ENCODE peak calls at places on chromosomes 2 and 18, in eight cellular contexts. V, Y, B, Z, E, F, X and M are unnamed samples. For H3K9me2, the result is how much of the 10 kb centered on the place peaks cover.

GRCh38 chr18:42545825-42546224 is 569.7 kb downstream of the RIT2 start:
- DNase-seq in V (no peak), Y (no peak), B (no peak), Z (no peak), E (no peak), F (peak), X (no peak), M (no peak)

GRCh38 chr2:62447411-62447810 is 58.6 kb downstream of the TMEM17 start:
- DNase-seq in V (no peak), Y (no peak), B (no peak), Z (no peak), E (no peak), F (peak), X (no peak), M (no peak)

GRCh38 chr2:26757873-26758789 is 6.0 kb upstream of the SLC35F6 start:
- DNase-seq in V (no peak), Y (peak), B (peak), Z (peak), E (peak), F (peak), X (peak), M (no peak)

GRCh38 chr2:36358317-36358659 is 2.7 kb downstream of the CRIM1 start:
- DNase-seq in V (no peak), Y (no peak), B (no peak), Z (no peak), E (no peak), F (peak), X (no peak), M (no peak)

GRCh38 chr18:75745147-75745546 is 317.6 kb upstream of the SMIM21 start:
- DNase-seq in V (no peak), Y (no peak), B (no peak), Z (no peak), E (no peak), F (peak), X (no peak), M (no peak)

GRCh38 chr18:55416791-55417190 is 171.2 kb downstream of the TCF4 start:
- DNase-seq in V (no peak), Y (peak), B (no peak), Z (no peak), E (no peak), F (no peak), X (no peak), M (no peak)

GRCh38 chr2:19833978-19834377 is 67.8 kb downstream of the TTC32 start:
- DNase-seq in V (no peak), Y (no peak), B (no peak), Z (no peak), E (no peak), F (no peak), X (no peak), M (no peak)

GRCh38 chr2:30765226-30765625 is 42.0 kb downstream of the CAPN13 start:
- DNase-seq in V (no peak), Y (no peak), B (no peak), Z (no peak), E (no peak), F (no peak), X (no peak), M (no peak)

GRCh38 chr2:190352668-190353536 is 9.5 kb downstream of the INPP1 start:
- DNase-seq in V (no peak), Y (peak), B (no peak), Z (no peak), E (peak), F (no peak), X (no peak), M (no peak)

GRCh38 chr2:226387499-226387942 is 412.1 kb downstream of the IRS1 start:
- DNase-seq in V (no peak), Y (no peak), B (no peak), Z (no peak), E (no peak), F (no peak), X (no peak), M (no peak)

GRCh38 chr18:79926715-79927596 is 24.5 kb downstream of the SLC66A2 start:
- DNase-seq in V (no peak), Y (no peak), B (no peak), Z (no peak), E (no peak), F (no peak), X (no peak), M (no peak)

GRCh38 chr2:216796096-216796840 is 63.6 kb downstream of the TNP1 start:
- DNase-seq in V (no peak), Y (no peak), B (no peak), Z (no peak), E (no peak), F (no peak), X (no peak), M (no peak)

GRCh38 chr2:241898681-241899270 is 29.2 kb downstream of the RTP5 start:
- DNase-seq in V (no peak), Y (peak), B (no peak), Z (no peak), E (no peak), F (no peak), X (no peak), M (no peak)

GRCh38 chr2:238897122-238897880 is 49.4 kb downstream of the TWIST2 start:
- DNase-seq in V (no peak), Y (no peak), B (no peak), Z (no peak), E (no peak), F (no peak), X (no peak), M (no peak)

GRCh38 chr2:203361922-203362321 is 33.7 kb downstream of the ABI2 start:
- DNase-seq in V (no peak), Y (no peak), B (no peak), Z (no peak), E (no peak), F (no peak), X (no peak), M (no peak)

GRCh38 chr2:165833156-165833555 is 39.1 kb upstream of the GALNT3 start:
- DNase-seq in V (no peak), Y (no peak), B (no peak), Z (peak), E (no peak), F (peak), X (no peak), M (no peak)

GRCh38 chr2:115678129-115678528 is 1235.7 kb downstream of the DPP10 start:
- DNase-seq in V (no peak), Y (no peak), B (peak), Z (no peak), E (no peak), F (no peak), X (no peak), M (no peak)

GRCh38 chr2:29075894-29076700 is 1.8 kb upstream of the PCARE start:
- DNase-seq in V (no peak), Y (peak), B (no peak), Z (no peak), E (no peak), F (peak), X (no peak), M (no peak)

GRCh38 chr2:169736902-169737301 is 3.3 kb downstream of the KLHL23 start:
- DNase-seq in V (no peak), Y (no peak), B (no peak), Z (no peak), E (no peak), F (no peak), X (no peak), M (no peak)

GRCh38 chr2:30584116-30584515 is 137.1 kb downstream of the LCLAT1 start:
- DNase-seq in V (peak), Y (no peak), B (no peak), Z (no peak), E (no peak), F (no peak), X (no peak), M (peak)

GRCh38 chr2:860259-860855 is 90.3 kb upstream of the SNTG2 start:
- DNase-seq in V (no peak), Y (peak), B (peak), Z (no peak), E (no peak), F (peak), X (peak), M (no peak)

GRCh38 chr18:66495844-66496243 is 108.0 kb downstream of the CDH19 start:
- DNase-seq in V (peak), Y (peak), B (peak), Z (peak), E (peak), F (peak), X (no peak), M (peak)

GRCh38 chr2:206212673-206213513 is 53.2 kb downstream of the EEF1B2 start:
- DNase-seq in V (no peak), Y (no peak), B (peak), Z (peak), E (no peak), F (peak), X (no peak), M (no peak)

GRCh38 chr2:28683100-28683706 is 68.4 kb upstream of the PPP1CB start:
- DNase-seq in V (no peak), Y (no peak), B (peak), Z (peak), E (peak), F (peak), X (peak), M (no peak)

GRCh38 chr2:29920130-29920577 is 1.2 kb downstream of the ALK start:
- DNase-seq in V (peak), Y (no peak), B (peak), Z (no peak), E (peak), F (peak), X (no peak), M (no peak)

GRCh38 chr2:5977477-5977876 is 285.3 kb downstream of the SOX11 start:
- DNase-seq in V (no peak), Y (no peak), B (no peak), Z (no peak), E (no peak), F (no peak), X (no peak), M (no peak)

GRCh38 chr2:32418777-32419176 is 62.0 kb downstream of the BIRC6 start:
- DNase-seq in V (no peak), Y (no peak), B (no peak), Z (no peak), E (no peak), F (peak), X (no peak), M (no peak)

GRCh38 chr18:56433919-56434318 is 204.5 kb downstream of the TXNL1 start:
- DNase-seq in V (no peak), Y (no peak), B (peak), Z (no peak), E (no peak), F (peak), X (no peak), M (no peak)

GRCh38 chr2:227052879-227053278 is 111.1 kb downstream of the COL4A4 start:
- DNase-seq in V (no peak), Y (no peak), B (no peak), Z (no peak), E (no peak), F (peak), X (no peak), M (no peak)

GRCh38 chr18:77077836-77078456 is 54.6 kb downstream of the MBP start:
- DNase-seq in V (no peak), Y (no peak), B (no peak), Z (no peak), E (no peak), F (no peak), X (no peak), M (no peak)

GRCh38 chr2:102037681-102038080 is 45.9 kb downstream of the IL1R2 start:
- DNase-seq in V (no peak), Y (no peak), B (no peak), Z (no peak), E (no peak), F (no peak), X (no peak), M (no peak)

GRCh38 chr2:18378020-18378653 is 182.3 kb downstream of the RDH14 start:
- DNase-seq in V (peak), Y (peak), B (peak), Z (peak), E (peak), F (peak), X (peak), M (peak)

GRCh38 chr18:45976581-45977373 is 9.6 kb upstream of the EPG5 start:
- DNase-seq in V (no peak), Y (no peak), B (no peak), Z (no peak), E (no peak), F (no peak), X (no peak), M (no peak)

GRCh38 chr2:9693138-9693520 is 62.3 kb upstream of the YWHAQ start:
- DNase-seq in V (peak), Y (no peak), B (no peak), Z (no peak), E (no peak), F (no peak), X (no peak), M (no peak)

DNA sequence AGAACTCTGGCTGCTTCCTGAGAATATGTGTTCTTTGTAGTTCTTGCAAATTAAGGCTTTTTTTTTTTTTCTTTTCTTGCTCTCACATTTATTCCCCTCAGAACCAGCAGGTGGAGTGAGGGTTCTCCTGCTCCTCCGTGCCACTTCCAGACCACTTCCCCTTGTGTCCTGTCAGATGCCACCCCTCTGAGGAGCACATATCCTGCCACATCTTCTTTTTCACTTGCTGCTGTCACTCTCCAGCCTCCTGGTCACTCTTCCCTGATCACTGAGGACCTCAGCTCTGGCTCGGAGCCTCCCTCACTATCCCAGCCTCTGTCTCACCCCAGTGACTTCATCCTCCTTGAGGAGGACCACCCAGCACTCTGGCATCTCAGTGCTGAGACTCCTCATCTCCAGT is 100.5 kb downstream of the TACR1 start:
- DNase-seq in V (no peak), Y (peak), B (peak), Z (peak), E (peak), F (peak), X (no peak), M (peak)
- H3K9me2 ChIP-seq in V (under half), Y (under half), B (under half), Z (under half), E (under half), F (under half), X (under half), M (under half)

DNA sequence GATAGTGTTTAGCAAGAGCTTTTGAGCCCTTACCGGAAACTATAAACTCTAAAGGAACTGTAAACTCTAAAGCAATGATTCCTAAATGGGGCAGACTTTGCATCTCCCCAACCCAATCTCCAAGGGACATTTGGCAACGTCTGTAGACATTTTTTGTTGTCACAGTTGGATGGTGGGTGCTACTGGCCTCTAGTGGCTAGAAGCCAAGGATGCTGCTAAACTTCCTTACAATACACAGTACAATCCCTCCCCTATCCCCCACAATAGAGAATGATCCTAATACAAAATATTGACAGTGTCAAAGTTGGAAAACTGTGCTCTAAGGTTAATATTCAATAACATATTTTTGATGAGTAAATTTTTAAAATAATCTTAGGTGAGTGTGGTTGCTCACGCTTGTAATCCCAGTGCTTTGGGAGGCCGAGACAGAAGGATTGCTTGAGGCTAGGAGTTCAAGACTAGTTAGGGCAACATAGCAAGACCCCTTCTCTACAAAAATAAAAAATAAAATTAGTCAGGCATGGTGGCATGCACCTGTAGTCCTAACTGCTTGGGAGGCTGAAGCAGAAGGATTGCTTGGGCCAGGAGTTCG is 66.7 kb downstream of the PTPN4 start:
- DNase-seq in V (peak), Y (peak), B (peak), Z (no peak), E (peak), F (peak), X (no peak), M (peak)
- TF ChIP-seq CTCF in V (peak), Y (peak), B (peak), Z (peak), E (peak), F (peak), X (peak), M (peak)

DNA sequence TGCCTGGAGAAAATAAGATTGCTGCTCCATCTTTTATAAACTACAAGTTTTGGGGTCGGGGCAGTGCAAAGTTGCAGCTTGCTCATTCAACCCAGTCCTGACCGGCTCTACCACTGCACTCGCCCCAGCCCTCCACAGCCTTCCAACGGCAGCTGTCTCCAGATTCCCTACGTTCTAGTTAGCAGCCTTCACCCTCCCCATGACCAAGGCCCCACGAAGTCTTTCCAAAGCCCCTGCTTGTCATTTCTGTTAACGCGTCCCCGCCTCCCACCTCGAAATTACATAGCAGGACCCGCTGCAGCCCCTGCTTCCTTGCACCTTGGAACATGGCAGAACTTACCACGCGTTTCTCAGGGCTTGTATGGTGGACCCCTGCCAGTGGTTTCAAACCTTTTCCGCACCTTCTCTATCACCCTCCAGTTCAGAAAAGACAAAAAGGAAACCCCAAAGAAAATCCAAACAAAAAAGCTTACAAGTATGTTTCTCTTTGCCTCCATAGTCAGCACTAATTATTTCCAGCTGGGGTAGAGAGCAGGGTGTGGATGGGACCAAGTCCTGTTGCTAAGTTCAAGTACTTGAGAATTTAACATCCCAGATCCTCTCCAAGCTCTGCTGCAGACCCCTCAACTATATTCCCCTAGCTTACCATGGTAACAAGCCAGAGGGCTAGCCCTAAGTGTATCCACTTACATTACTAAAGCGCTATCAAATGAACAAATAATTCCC is 161.5 kb downstream of the TGIF1 start:
- DNase-seq in V (no peak), Y (no peak), B (no peak), Z (no peak), E (no peak), F (no peak), X (no peak), M (no peak)
- H3K9me2 ChIP-seq in V (under half), Y (under half), B (under half), Z (under half), E (under half), F (under half), X (under half), M (under half)

GRCh38 chr2:127064642-127065250 is 42.2 kb downstream of the BIN1 start:
- DNase-seq in V (peak), Y (peak), B (peak), Z (peak), E (peak), F (peak), X (peak), M (no peak)
- TF ChIP-seq CTCF in V (no peak), Y (peak), B (no peak), Z (peak), E (peak), F (peak), X (no peak), M (no peak)

GRCh38 chr2:159712929-159713575 is 746 bp downstream of the MARCHF7 start:
- DNase-seq in V (peak), Y (no peak), B (peak), Z (no peak), E (no peak), F (peak), X (no peak), M (peak)
- H3K9me2 ChIP-seq in V (under half), Y (under half), B (under half), Z (under half), E (under half), F (under half), X (under half), M (under half)

DNA sequence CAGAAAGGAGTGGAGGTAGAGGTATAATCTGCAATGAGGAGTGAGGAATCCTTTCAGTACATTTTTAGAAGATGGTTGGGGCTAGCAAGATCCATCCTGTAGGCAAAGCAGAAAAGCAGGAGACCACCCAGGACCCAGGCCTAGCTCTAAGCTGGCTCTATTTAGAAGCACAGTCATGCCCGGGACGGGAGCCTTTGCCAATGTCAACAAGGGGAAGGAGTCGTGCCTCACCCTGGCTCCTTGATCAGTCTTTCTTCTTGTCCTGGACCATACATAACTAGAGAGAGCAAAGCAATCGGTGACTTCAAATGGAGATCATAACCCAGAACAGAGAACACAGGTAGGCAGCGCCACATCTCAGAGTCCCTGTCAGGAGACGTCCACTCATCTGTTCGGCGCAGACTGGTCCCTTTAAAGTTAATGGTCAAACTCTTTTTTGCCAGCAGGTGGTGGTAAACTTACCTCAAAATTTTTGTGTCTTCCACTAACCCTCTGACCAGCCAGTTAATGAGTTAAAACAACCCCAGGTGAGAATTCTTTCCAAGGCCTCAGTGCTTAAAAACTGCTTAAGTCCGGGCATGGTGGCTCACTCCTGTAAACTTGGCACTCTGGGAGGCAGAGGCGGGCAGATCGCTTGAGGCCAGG is 8.0 kb downstream of the MC5R start:
- DNase-seq in V (no peak), Y (no peak), B (peak), Z (no peak), E (no peak), F (peak), X (peak), M (no peak)
- TF ChIP-seq CTCF in V (no peak), Y (peak), B (peak), Z (peak), E (peak), F (peak), X (peak), M (peak)